ENCODE peak calls at places on chromosome 7, in four cellular contexts. Q, W, Y and L are unnamed samples. For H3F3A and H3K36me3, the result is how much of the 10 kb centered on the place peaks cover.

GRCh38 chr7:1819258-1819841 is 149.3 kb downstream of the ELFN1 start:
- DNase-seq in Q (no peak), W (no peak), Y (no peak), L (no peak)

GRCh38 chr7:94452257-94452656 is 57.4 kb upstream of the CASD1 start:
- DNase-seq in W (no peak), Y (no peak), Q (no peak), L (no peak)

GRCh38 chr7:28575241-28575643 is 162.9 kb downstream of the CREB5 start:
- DNase-seq in Q (peak), W (no peak), Y (no peak), L (no peak)

GRCh38 chr7:2646680-2647571 is 15.1 kb downstream of the TTYH3 start:
- DNase-seq in Y (peak), Q (no peak), W (peak), L (peak)

GRCh38 chr7:158145370-158145769 is 442.3 kb downstream of the PTPRN2 start:
- DNase-seq in W (no peak), Q (no peak), Y (no peak), L (no peak)

GRCh38 chr7:76063525-76063924 is 15.6 kb downstream of the MDH2 start:
- DNase-seq in Y (no peak), W (peak), Q (no peak), L (no peak)

GRCh38 chr7:35652124-35652523 is 42.8 kb downstream of the HERPUD2 start:
- DNase-seq in W (no peak), Q (no peak), Y (no peak), L (no peak)

GRCh38 chr7:26326211-26326610 is 34.5 kb downstream of the SNX10 start:
- DNase-seq in W (no peak), Q (peak), Y (no peak), L (no peak)

GRCh38 chr7:4861227-4861626 is 603 bp downstream of the PAPOLB start:
- DNase-seq in Y (no peak), Q (no peak), W (no peak), L (no peak)

GRCh38 chr7:107715531-107715930 is 28.4 kb upstream of the CBLL1 start:
- DNase-seq in Y (no peak), Q (peak), W (no peak), L (no peak)

GRCh38 chr7:115533785-115534184 is 496.8 kb downstream of the TFEC start:
- DNase-seq in Y (no peak), Q (no peak), W (no peak), L (no peak)

GRCh38 chr7:148856891-148857290 is 27.2 kb downstream of the EZH2 start:
- DNase-seq in W (no peak), Y (no peak), Q (no peak), L (no peak)

GRCh38 chr7:84877943-84878595 is 308.8 kb downstream of the SEMA3D start:
- DNase-seq in Y (no peak), W (no peak), Q (no peak), L (no peak)

GRCh38 chr7:102447311-102447710 is 13.9 kb downstream of the ORAI2 start:
- DNase-seq in W (no peak), Q (no peak), Y (no peak), L (no peak)

GRCh38 chr7:102445674-102446071 is 12.3 kb downstream of the ORAI2 start:
- DNase-seq in Y (no peak), W (no peak), Q (no peak), L (no peak)

GRCh38 chr7:102449136-102449535 is 15.5 kb downstream of the ALKBH4 start:
- DNase-seq in Y (no peak), W (no peak), Q (no peak), L (no peak)

GRCh38 chr7:102446387-102447156 is 13.2 kb downstream of the ORAI2 start:
- DNase-seq in Y (no peak), W (peak), Q (no peak), L (no peak)

GRCh38 chr7:102444961-102445673 is 11.7 kb downstream of the ORAI2 start:
- DNase-seq in W (peak), Q (no peak), Y (no peak), L (no peak)
- H3F3A ChIP-seq in W (under half), Q (under half), Y (under half), L (under half)

GRCh38 chr7:32676249-32676941 is 181.1 kb downstream of the AVL9 start:
- DNase-seq in W (no peak), Q (no peak), Y (no peak), L (no peak)
- H2AFZ ChIP-seq in W (no peak), Q (no peak), Y (no peak), L (no peak)

GRCh38 chr7:95688931-95689453 is 83.4 kb upstream of the DYNC1I1 start:
- DNase-seq in Q (peak), W (no peak), Y (no peak), L (no peak)

GRCh38 chr7:95693551-95694333 is 78.6 kb upstream of the DYNC1I1 start:
- DNase-seq in W (no peak), Q (peak), Y (no peak), L (no peak)

GRCh38 chr7:95690367-95690947 is 81.9 kb upstream of the DYNC1I1 start:
- DNase-seq in W (peak), Y (peak), Q (peak), L (peak)

GRCh38 chr7:95694334-95694733 is 78.0 kb upstream of the DYNC1I1 start:
- DNase-seq in Q (no peak), W (no peak), Y (no peak), L (no peak)

GRCh38 chr7:95691464-95691863 is 80.9 kb upstream of the DYNC1I1 start:
- DNase-seq in Q (peak), W (no peak), Y (no peak), L (no peak)
- H3K36me3 ChIP-seq in Q (under half), W (under half), Y (under half), L (under half)

GRCh38 chr7:44634187-44634838 is 27.9 kb downstream of the OGDH start:
- DNase-seq in Y (no peak), W (no peak), Q (no peak), L (no peak)

GRCh38 chr7:44636926-44637325 is 30.5 kb downstream of the OGDH start:
- DNase-seq in Q (no peak), W (no peak), Y (no peak), L (no peak)

GRCh38 chr7:44637788-44638594 is 31.6 kb downstream of the OGDH start:
- DNase-seq in W (no peak), Y (no peak), Q (peak), L (no peak)

GRCh38 chr7:44634839-44635591 is 28.6 kb downstream of the OGDH start:
- DNase-seq in Q (no peak), Y (no peak), W (no peak), L (no peak)

DNA sequence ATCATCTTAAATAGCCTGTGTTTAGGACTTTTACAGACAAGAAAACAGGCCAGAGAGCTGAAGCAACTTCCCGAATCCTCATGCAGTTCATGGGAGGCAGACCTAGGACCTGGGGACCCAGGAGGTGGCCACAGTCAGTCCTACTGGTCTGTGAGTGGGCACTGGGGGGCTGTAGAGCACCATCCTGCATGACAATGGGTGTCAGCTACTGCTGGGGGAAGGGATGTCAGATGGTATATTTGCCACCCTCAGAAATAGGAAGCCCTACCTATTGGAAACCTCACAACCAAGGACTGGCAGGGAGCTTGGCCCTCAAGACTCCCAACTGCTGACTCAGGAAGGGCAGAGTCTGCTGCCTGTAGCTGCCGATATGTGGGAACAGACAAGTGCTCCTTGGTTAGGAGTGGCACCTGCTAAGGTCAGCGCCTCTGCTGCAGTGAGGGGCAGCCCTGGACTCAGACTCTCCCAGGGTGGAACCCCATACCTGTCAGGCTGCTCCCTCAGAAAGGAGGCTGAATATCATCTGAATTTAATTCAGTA is 29.7 kb downstream of the OGDH start:
- DNase-seq in Q (no peak), W (no peak), Y (no peak), L (no peak)
- H3F3A ChIP-seq in Q (under half), W (under half), Y (under half), L (under half)